ENCODE peak calls at places on chromosomes 1 and 21, in six cellular contexts. One of them, this sample, is unnamed.

GRCh38 chr1:172758242-172758641 is 99.3 kb downstream of the FASLG start:
- DNase-seq in H1: no peak
- DNase-seq in neuronal stem cell: no peak
- DNase-seq in IMR-90: no peak
- DNase-seq in trophoblast cell: no peak
- DNase-seq in mesenchymal stem cell: no peak
- DNase-seq in this sample: no peak

GRCh38 chr1:116804736-116805135 is 50.5 kb downstream of the CD2 start:
- DNase-seq in H1: no peak
- DNase-seq in neuronal stem cell: no peak
- DNase-seq in IMR-90: no peak
- DNase-seq in trophoblast cell: no peak
- DNase-seq in mesenchymal stem cell: no peak
- DNase-seq in this sample: no peak

GRCh38 chr1:231171623-231172197 is 9.9 kb downstream of the TRIM67 start:
- DNase-seq in H1: no peak
- DNase-seq in neuronal stem cell: no peak
- DNase-seq in IMR-90: no peak
- DNase-seq in trophoblast cell: peak; percentile 92
- DNase-seq in mesenchymal stem cell: no peak
- DNase-seq in this sample: no peak

GRCh38 chr1:241998950-241999495 is at the start of gene MAP1LC3C:
- DNase-seq in H1: no peak
- DNase-seq in neuronal stem cell: no peak
- DNase-seq in IMR-90: no peak
- DNase-seq in trophoblast cell: peak; percentile 30
- DNase-seq in mesenchymal stem cell: no peak
- DNase-seq in this sample: peak; percentile 64

GRCh38 chr21:26528882-26529281 is 44.2 kb downstream of the CYYR1 start:
- DNase-seq in H1: no peak
- DNase-seq in neuronal stem cell: no peak
- DNase-seq in IMR-90: no peak
- DNase-seq in trophoblast cell: no peak
- DNase-seq in mesenchymal stem cell: no peak
- DNase-seq in this sample: no peak

GRCh38 chr1:43444151-43444826 is 9.4 kb downstream of the HYI start:
- DNase-seq in H1: no peak
- DNase-seq in neuronal stem cell: no peak
- DNase-seq in IMR-90: no peak
- DNase-seq in trophoblast cell: no peak
- DNase-seq in mesenchymal stem cell: no peak
- DNase-seq in this sample: peak; percentile 16

GRCh38 chr21:26686278-26686677 is 113.2 kb upstream of the CYYR1 start:
- DNase-seq in H1: no peak
- DNase-seq in neuronal stem cell: no peak
- DNase-seq in IMR-90: peak; percentile 44
- DNase-seq in trophoblast cell: no peak
- DNase-seq in mesenchymal stem cell: peak; percentile 9
- DNase-seq in this sample: peak; percentile 69

GRCh38 chr1:232184561-232185530 is 445.1 kb downstream of the SIPA1L2 start:
- DNase-seq in H1: no peak
- DNase-seq in neuronal stem cell: no peak
- DNase-seq in IMR-90: no peak
- DNase-seq in trophoblast cell: no peak
- DNase-seq in mesenchymal stem cell: no peak
- DNase-seq in this sample: no peak

GRCh38 chr1:23210351-23210785 is 6.9 kb downstream of the HTR1D start:
- DNase-seq in H1: no peak
- DNase-seq in neuronal stem cell: no peak
- DNase-seq in IMR-90: no peak
- DNase-seq in trophoblast cell: no peak
- DNase-seq in mesenchymal stem cell: no peak
- DNase-seq in this sample: peak; percentile 71

GRCh38 chr1:234611799-234612351 is 1.9 kb upstream of the IRF2BP2 start:
- DNase-seq in H1: no peak
- DNase-seq in neuronal stem cell: no peak
- DNase-seq in IMR-90: no peak
- DNase-seq in trophoblast cell: no peak
- DNase-seq in mesenchymal stem cell: no peak
- DNase-seq in this sample: peak; percentile 42

GRCh38 chr1:155208656-155209372 is at the start of gene MTX1:
- DNase-seq in H1: no peak
- DNase-seq in neuronal stem cell: peak; percentile 91
- DNase-seq in IMR-90: peak; percentile 68
- DNase-seq in trophoblast cell: peak; percentile 83
- DNase-seq in mesenchymal stem cell: peak; percentile 94
- DNase-seq in this sample: peak; percentile 95
- H2BK120ac ChIP-seq in H1: peak within 1 kb of the TSS; percentile 92
- H2BK120ac ChIP-seq in neuronal stem cell: peak within 1 kb of the TSS; percentile 98
- H2BK120ac ChIP-seq in IMR-90: peak within 1 kb of the TSS; percentile 77
- H2BK120ac ChIP-seq in trophoblast cell: peak within 1 kb of the TSS; percentile 97
- H2BK120ac ChIP-seq in mesenchymal stem cell: peak within 1 kb of the TSS; percentile 86
- H2BK120ac ChIP-seq in this sample: peak within 1 kb of the TSS; percentile 74

DNA sequence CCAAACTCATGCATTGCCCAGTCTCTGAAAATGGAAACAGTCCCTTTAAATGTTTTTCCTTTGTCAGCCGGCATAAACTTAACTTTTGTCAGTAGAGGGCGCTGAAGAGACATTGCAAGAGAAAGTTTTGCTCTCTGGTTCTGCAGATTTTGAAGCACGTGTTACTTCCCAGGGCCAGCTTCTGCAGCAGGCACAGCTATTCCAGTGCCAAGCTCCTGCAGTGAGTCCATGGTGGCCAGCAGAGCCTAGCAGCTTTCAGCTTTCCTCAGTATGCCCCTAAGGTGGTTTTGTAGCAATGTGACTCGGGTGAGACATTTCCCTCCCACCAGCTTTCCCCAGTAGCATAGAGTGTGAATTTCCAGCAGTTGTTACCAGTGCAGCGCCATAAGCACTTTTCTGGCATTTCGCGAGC is 2.6 kb upstream of the IFI44L start:
- DNase-seq in H1: peak; percentile 13
- DNase-seq in neuronal stem cell: peak; percentile 78
- DNase-seq in IMR-90: peak; percentile 85
- DNase-seq in trophoblast cell: peak; percentile 93
- DNase-seq in mesenchymal stem cell: peak; percentile 76
- DNase-seq in this sample: peak; percentile 73
- H3K4me2 ChIP-seq in H1: no peak overlapping the region
- H3K4me2 ChIP-seq in neuronal stem cell: no peak overlapping the region
- H3K4me2 ChIP-seq in IMR-90: no peak overlapping the region
- H3K4me2 ChIP-seq in trophoblast cell: no peak overlapping the region
- H3K4me2 ChIP-seq in mesenchymal stem cell: peak overlapping the region; percentile 0
- H3K4me2 ChIP-seq in this sample: no peak overlapping the region

DNA sequence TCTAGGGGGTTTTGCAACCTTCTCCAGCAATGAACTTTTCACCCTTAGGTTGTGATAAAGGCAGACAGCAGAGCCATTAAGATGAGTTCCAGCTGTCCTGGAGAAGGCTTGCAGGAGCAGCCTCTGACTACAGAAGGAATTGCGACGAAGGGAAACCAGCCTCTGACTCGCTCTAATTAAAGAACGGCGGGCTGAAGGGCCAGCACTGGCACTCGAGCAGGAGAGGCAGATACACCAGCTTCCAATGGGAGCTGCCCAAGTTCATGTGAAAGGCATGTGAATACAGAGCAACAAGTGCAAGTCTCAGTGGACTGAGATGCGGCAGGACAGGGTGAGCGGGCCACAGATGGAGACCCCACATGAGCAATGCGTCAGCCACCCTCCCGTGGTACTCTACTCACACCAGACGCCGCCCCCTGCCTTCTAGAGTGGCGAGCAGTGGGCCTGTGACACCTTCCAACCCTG is 15.7 kb downstream of the RCC2 start:
- DNase-seq in H1: no peak
- DNase-seq in neuronal stem cell: no peak
- DNase-seq in IMR-90: peak; percentile 73
- DNase-seq in trophoblast cell: no peak
- DNase-seq in mesenchymal stem cell: peak; percentile 48
- DNase-seq in this sample: no peak
- H3K14ac ChIP-seq in H1: no peak overlapping the region
- H3K14ac ChIP-seq in neuronal stem cell: peak overlapping the region; percentile 57
- H3K14ac ChIP-seq in IMR-90: no peak overlapping the region
- H3K14ac ChIP-seq in trophoblast cell: no peak overlapping the region
- H3K14ac ChIP-seq in mesenchymal stem cell: no peak overlapping the region
- H3K14ac ChIP-seq in this sample: no peak overlapping the region

GRCh38 chr1:27572019-27572678 is 31.8 kb downstream of the AHDC1 start:
- DNase-seq in H1: no peak
- DNase-seq in neuronal stem cell: no peak
- DNase-seq in IMR-90: no peak
- DNase-seq in trophoblast cell: no peak
- DNase-seq in mesenchymal stem cell: no peak
- DNase-seq in this sample: no peak
- H2BK120ac ChIP-seq in H1: peak overlapping the region; percentile 12
- H2BK120ac ChIP-seq in neuronal stem cell: peak overlapping the region; percentile 84
- H2BK120ac ChIP-seq in IMR-90: no peak overlapping the region
- H2BK120ac ChIP-seq in trophoblast cell: peak overlapping the region; percentile 95
- H2BK120ac ChIP-seq in mesenchymal stem cell: peak overlapping the region; percentile 29
- H2BK120ac ChIP-seq in this sample: no peak overlapping the region

GRCh38 chr1:26799479-26800133 is 11.9 kb downstream of the PIGV start:
- DNase-seq in H1: no peak
- DNase-seq in neuronal stem cell: no peak
- DNase-seq in IMR-90: peak; percentile 81
- DNase-seq in trophoblast cell: peak; percentile 46
- DNase-seq in mesenchymal stem cell: peak; percentile 78
- DNase-seq in this sample: no peak
- H3K4me2 ChIP-seq in H1: peak overlapping the region; percentile 30
- H3K4me2 ChIP-seq in neuronal stem cell: no peak overlapping the region
- H3K4me2 ChIP-seq in IMR-90: peak overlapping the region; percentile 86
- H3K4me2 ChIP-seq in trophoblast cell: peak overlapping the region; percentile 5
- H3K4me2 ChIP-seq in mesenchymal stem cell: no peak overlapping the region
- H3K4me2 ChIP-seq in this sample: peak overlapping the region; percentile 12

DNA sequence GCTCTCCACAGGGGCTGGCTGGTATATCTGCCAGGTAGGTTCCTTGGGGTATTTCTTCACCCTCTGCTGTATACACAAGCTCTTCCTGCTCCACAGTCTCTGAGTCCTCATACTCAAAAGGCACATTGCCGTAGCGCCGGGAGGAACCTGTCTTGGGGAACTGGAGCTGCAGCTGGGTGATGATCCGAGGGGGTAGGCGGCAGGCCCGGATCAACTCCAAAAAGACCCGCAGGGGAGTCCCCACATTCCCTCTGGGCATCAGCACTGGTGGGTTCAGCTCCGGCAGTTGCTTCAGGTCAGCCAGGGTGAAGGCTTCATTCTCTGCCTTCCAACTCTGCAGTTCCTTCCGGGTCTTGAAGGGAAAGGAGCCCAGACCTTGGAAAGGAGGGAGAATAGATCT is 2.9 kb downstream of the GPATCH3 start:
- DNase-seq in H1: no peak
- DNase-seq in neuronal stem cell: no peak
- DNase-seq in IMR-90: no peak
- DNase-seq in trophoblast cell: no peak
- DNase-seq in mesenchymal stem cell: no peak
- DNase-seq in this sample: no peak
- H3K14ac ChIP-seq in H1: no peak overlapping the region
- H3K14ac ChIP-seq in neuronal stem cell: no peak overlapping the region
- H3K14ac ChIP-seq in IMR-90: no peak overlapping the region
- H3K14ac ChIP-seq in trophoblast cell: no peak overlapping the region
- H3K14ac ChIP-seq in mesenchymal stem cell: no peak overlapping the region
- H3K14ac ChIP-seq in this sample: no peak overlapping the region

GRCh38 chr1:38029081-38029681 is 16.6 kb downstream of the UTP11 start:
- DNase-seq in H1: no peak
- DNase-seq in neuronal stem cell: no peak
- DNase-seq in IMR-90: no peak
- DNase-seq in trophoblast cell: no peak
- DNase-seq in mesenchymal stem cell: peak; percentile 42
- DNase-seq in this sample: peak; percentile 86
- H2BK120ac ChIP-seq in H1: no peak overlapping the region
- H2BK120ac ChIP-seq in neuronal stem cell: no peak overlapping the region
- H2BK120ac ChIP-seq in IMR-90: peak overlapping the region; percentile 54
- H2BK120ac ChIP-seq in trophoblast cell: no peak overlapping the region
- H2BK120ac ChIP-seq in mesenchymal stem cell: peak overlapping the region; percentile 12
- H2BK120ac ChIP-seq in this sample: no peak overlapping the region

DNA sequence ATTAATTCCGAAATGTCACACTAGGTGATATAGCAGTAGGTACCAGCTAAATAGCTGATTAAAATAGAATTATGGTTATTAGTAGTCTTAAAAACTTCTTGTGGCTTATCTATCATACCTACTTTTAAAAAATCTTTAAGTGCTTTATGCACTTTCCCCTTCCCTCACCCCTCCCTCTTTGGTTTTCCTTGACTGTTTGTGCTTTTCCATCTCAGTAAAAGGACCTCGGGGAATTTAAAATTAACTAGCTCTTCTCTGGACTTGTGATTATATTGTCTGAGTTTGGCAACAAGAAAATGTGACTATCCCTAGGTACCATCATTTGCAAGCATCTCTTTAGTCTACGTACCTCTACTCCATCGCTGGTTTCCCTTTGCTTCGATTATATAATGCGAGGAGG is 11.2 kb downstream of the COX20 start:
- DNase-seq in H1: no peak
- DNase-seq in neuronal stem cell: no peak
- DNase-seq in IMR-90: no peak
- DNase-seq in trophoblast cell: no peak
- DNase-seq in mesenchymal stem cell: no peak
- DNase-seq in this sample: no peak
- H3K4me2 ChIP-seq in H1: no peak overlapping the region
- H3K4me2 ChIP-seq in neuronal stem cell: no peak overlapping the region
- H3K4me2 ChIP-seq in IMR-90: no peak overlapping the region
- H3K4me2 ChIP-seq in trophoblast cell: no peak overlapping the region
- H3K4me2 ChIP-seq in mesenchymal stem cell: no peak overlapping the region
- H3K4me2 ChIP-seq in this sample: no peak overlapping the region

DNA sequence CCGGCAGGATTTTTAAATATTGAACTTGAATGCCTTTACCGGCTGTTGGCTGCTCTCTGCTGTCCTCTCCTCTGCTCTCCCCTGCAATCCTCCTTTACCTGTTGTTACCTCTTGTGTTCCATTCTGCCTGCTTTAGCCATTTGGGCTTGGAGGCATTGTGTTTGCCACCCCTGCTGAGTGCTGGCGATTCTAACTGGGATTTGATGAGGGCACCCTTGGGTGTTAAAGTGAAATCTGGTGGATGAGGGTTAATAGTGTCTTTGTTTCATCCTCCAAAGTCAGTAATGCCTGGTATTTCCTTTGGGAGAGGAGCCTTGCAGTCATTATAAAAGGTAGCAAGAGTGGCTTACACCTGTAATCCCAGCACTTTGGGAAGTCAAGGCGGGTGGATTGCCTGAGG is 9.9 kb downstream of the SZRD1 start:
- DNase-seq in H1: no peak
- DNase-seq in neuronal stem cell: no peak
- DNase-seq in IMR-90: no peak
- DNase-seq in trophoblast cell: no peak
- DNase-seq in mesenchymal stem cell: no peak
- DNase-seq in this sample: no peak
- H3K14ac ChIP-seq in H1: no peak overlapping the region
- H3K14ac ChIP-seq in neuronal stem cell: no peak overlapping the region
- H3K14ac ChIP-seq in IMR-90: peak overlapping the region; percentile 74
- H3K14ac ChIP-seq in trophoblast cell: no peak overlapping the region
- H3K14ac ChIP-seq in mesenchymal stem cell: no peak overlapping the region
- H3K14ac ChIP-seq in this sample: no peak overlapping the region